ENCODE peak calls at places on chromosomes 1 and 21, in four cellular contexts. C is HepG2, X is SK-N-SH, Z is GM12878. Q is an unnamed sample.

GRCh38 chr1:21822349-21822748 is 10.3 kb downstream of the LDLRAD2 start:
- DNase-seq in C (no peak), X (peak; percentile 66), Z (no peak), Q (peak; percentile 92)

GRCh38 chr1:5667513-5668325 is 324.5 kb downstream of the NPHP4 start:
- DNase-seq in C (no peak), X (peak; percentile 52), Z (no peak), Q (no peak)

GRCh38 chr1:224747578-224747977 is 131.5 kb downstream of the CNIH3 start:
- DNase-seq in C (no peak), X (no peak), Z (no peak), Q (no peak)

GRCh38 chr1:114346480-114347029 is 164.4 kb downstream of the TRIM33 start:
- DNase-seq in C (peak; percentile 80), X (peak; percentile 92), Z (peak; percentile 70), Q (peak; percentile 95)

GRCh38 chr1:43952731-43953350 is 6.1 kb downstream of the IPO13 start:
- DNase-seq in C (no peak), X (no peak), Z (no peak), Q (no peak)

GRCh38 chr1:231702804-231703203 is 76.2 kb downstream of the DISC1 start:
- DNase-seq in C (no peak), X (no peak), Z (no peak), Q (no peak)

GRCh38 chr1:229665912-229666558 is 40.0 kb downstream of the URB2 start:
- DNase-seq in C (no peak), X (no peak), Z (no peak), Q (no peak)

GRCh38 chr1:101797722-101798121 is 199.0 kb downstream of the OLFM3 start:
- DNase-seq in C (no peak), X (no peak), Z (no peak), Q (no peak)

GRCh38 chr1:176903474-176903873 is 261.0 kb downstream of the ASTN1 start:
- DNase-seq in C (no peak), X (no peak), Z (no peak), Q (no peak)

GRCh38 chr1:13813398-13814012 is 113.5 kb downstream of the PRDM2 start:
- DNase-seq in C (no peak), X (peak; percentile 36), Z (no peak), Q (peak; percentile 78)

GRCh38 chr1:204842892-204843291 is 27.8 kb upstream of the NFASC start:
- DNase-seq in C (no peak), X (no peak), Z (no peak), Q (no peak)

GRCh38 chr1:175504875-175505555 is 238.4 kb downstream of the TNR start:
- DNase-seq in C (no peak), X (no peak), Z (no peak), Q (no peak)

GRCh38 chr1:206556047-206556747 is 48.9 kb downstream of the RASSF5 start:
- DNase-seq in C (peak; percentile 68), X (no peak), Z (no peak), Q (no peak)

GRCh38 chr1:38029081-38029681 is 16.6 kb downstream of the UTP11 start:
- DNase-seq in C (no peak), X (peak; percentile 87), Z (no peak), Q (peak; percentile 57)

GRCh38 chr21:45981154-45981606 is 390 bp upstream of the COL6A1 start:
- DNase-seq in C (peak; percentile 47), X (peak; percentile 91), Z (no peak), Q (peak; percentile 75)

GRCh38 chr1:221263831-221264767 is 384.9 kb downstream of the HLX start:
- DNase-seq in C (peak; percentile 52), X (peak; percentile 50), Z (peak; percentile 5), Q (peak; percentile 63)

GRCh38 chr1:17475729-17476128 is 36.3 kb upstream of the RCC2 start:
- DNase-seq in C (no peak), X (peak; percentile 42), Z (no peak), Q (no peak)

GRCh38 chr21:34914239-34914638 is 134.9 kb downstream of the RUNX1 start:
- DNase-seq in C (no peak), X (no peak), Z (no peak), Q (no peak)

GRCh38 chr1:22256213-22256512 is 113.3 kb upstream of the WNT4 start:
- DNase-seq in C (no peak), X (no peak), Z (no peak), Q (no peak)

DNA sequence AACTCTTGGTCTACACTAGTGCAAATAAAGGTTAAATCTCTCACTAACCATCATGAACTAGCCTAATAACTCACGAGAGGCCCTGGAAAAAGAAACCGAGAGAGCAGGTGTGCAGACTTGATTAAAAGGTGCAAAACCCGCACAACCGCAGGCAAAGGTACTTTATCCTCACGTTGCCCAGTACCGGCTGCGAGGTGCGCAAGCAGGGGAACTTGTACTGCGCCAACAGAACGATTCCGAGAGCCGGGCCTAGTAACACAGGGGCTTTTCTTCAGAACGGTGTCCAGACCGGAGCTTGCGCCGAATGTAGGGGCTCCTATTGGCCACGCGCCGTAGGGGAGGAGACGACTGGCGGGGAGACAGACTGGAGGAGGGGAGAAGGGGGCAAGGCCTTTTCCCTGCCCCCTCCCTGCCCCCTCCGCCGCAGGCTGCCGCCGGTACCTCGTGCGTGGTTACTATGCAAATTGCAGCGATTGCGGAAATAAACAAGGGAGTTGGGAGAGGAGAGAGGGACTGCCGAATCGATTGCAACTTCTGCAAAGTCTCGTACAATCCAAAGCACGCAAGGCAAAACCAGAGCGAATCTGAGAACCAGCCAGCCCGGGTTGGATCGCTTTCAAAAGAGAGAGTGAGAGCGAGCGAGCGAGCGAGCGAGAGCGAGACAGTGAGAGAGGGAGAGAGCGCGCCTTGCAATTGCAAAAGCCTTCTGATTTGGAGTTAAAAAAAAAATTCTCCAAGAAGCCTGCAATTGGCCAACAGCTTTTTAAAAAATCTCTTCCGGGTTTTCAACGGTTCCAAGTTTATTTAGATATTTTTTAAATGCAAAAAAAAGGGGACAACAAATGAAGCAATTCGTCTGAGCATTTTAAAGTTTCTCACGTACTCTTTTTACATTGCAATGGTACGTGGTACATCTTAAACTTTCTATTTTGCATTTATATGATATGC is 5.4 kb upstream of the NFIA start:
- DNase-seq in C (peak; percentile 94), X (peak; percentile 88), Z (peak; percentile 24), Q (peak; percentile 88)
- TF ChIP-seq RFX5 in C (peak; percentile 61), X (peak; percentile 69), Z (no peak), Q (no peak)

GRCh38 chr1:63752176-63752575 is 21.6 kb upstream of the ROR1 start:
- DNase-seq in C (no peak), X (no peak), Z (no peak), Q (no peak)

GRCh38 chr1:63742526-63742925 is 31.3 kb upstream of the ROR1 start:
- DNase-seq in C (no peak), X (no peak), Z (no peak), Q (no peak)

GRCh38 chr1:63747445-63747844 is 26.4 kb upstream of the ROR1 start:
- DNase-seq in C (no peak), X (no peak), Z (no peak), Q (no peak)

GRCh38 chr1:63740432-63740831 is 33.4 kb upstream of the ROR1 start:
- DNase-seq in C (no peak), X (no peak), Z (no peak), Q (no peak)

DNA sequence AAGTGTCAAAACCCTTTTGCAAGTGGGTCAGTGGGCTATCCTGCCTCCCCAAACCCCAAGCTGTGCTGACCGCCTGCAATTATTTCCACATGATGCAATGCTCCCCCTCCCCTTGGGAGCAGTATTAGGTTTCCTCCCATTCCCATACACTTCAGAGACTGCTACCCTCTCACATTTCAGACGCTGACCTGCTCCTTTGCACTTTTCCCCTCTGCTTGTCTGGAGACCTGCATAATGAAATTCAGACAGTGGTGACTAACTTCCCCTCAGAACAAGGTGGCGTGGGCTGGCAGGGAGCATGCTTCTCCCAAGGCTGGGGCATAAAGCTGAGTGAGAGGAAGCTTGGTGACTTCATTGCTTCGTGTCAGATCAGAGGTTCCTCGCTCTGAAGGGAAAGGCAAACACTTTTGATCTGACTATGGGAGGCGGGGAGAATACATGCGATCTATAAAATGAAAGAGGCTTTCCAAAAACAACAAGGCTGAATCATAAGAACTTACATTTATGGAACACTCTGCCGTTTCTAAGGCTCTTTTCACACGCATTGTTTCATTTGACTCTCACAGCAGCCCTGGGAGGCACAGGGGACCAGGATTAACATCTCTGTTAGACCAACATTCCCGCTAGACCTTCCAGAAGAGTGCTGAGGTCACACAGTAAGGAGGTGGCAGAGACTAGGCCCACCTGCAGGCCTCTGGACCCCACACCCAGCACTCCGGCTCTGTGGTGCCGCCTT is 27.5 kb upstream of the ROR1 start:
- DNase-seq in C (no peak), X (no peak), Z (no peak), Q (no peak)
- TF ChIP-seq FOXM1 in C (no peak), X (no peak), Z (no peak), Q (no peak)

DNA sequence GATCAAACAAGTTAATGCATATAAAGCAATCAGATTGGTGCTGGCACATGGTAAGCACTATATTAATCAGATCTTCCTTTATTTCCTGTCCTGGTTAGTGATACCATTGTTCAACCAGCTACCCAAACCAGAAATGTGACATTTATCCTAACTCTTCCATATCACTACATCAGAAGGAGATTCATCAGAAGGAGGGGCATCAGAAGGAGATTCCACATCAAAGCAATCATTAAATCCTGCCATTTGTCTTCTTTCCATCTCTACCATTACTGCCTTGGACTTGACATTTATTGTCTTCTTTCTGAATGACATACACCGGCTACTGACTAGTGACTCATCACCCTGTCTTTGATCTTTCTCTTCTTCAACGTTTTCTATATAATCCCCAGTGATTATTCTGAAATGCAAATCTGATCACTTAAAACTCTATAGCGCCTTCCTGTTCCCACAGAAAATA is 75.0 kb downstream of the DNM3 start:
- DNase-seq in C (no peak), X (no peak), Z (no peak), Q (no peak)
- TF ChIP-seq RFX5 in C (no peak), X (no peak), Z (no peak), Q (no peak)

GRCh38 chr1:9302745-9303524 is 10.2 kb downstream of the SPSB1 start:
- DNase-seq in C (no peak), X (no peak), Z (no peak), Q (no peak)
- TF ChIP-seq FOXM1 in C (no peak), X (no peak), Z (no peak), Q (no peak)

GRCh38 chr21:43720539-43721224 is 1.8 kb downstream of the PDXK start:
- DNase-seq in C (no peak), X (no peak), Z (no peak), Q (no peak)

GRCh38 chr21:43717166-43717853 is 1.6 kb upstream of the PDXK start:
- DNase-seq in C (no peak), X (no peak), Z (no peak), Q (no peak)

GRCh38 chr21:43717967-43718871 is 710 bp upstream of the PDXK start:
- DNase-seq in C (no peak), X (peak; percentile 73), Z (no peak), Q (no peak)

GRCh38 chr21:43719748-43720538 is 1.0 kb downstream of the PDXK start:
- DNase-seq in C (no peak), X (no peak), Z (no peak), Q (no peak)

DNA sequence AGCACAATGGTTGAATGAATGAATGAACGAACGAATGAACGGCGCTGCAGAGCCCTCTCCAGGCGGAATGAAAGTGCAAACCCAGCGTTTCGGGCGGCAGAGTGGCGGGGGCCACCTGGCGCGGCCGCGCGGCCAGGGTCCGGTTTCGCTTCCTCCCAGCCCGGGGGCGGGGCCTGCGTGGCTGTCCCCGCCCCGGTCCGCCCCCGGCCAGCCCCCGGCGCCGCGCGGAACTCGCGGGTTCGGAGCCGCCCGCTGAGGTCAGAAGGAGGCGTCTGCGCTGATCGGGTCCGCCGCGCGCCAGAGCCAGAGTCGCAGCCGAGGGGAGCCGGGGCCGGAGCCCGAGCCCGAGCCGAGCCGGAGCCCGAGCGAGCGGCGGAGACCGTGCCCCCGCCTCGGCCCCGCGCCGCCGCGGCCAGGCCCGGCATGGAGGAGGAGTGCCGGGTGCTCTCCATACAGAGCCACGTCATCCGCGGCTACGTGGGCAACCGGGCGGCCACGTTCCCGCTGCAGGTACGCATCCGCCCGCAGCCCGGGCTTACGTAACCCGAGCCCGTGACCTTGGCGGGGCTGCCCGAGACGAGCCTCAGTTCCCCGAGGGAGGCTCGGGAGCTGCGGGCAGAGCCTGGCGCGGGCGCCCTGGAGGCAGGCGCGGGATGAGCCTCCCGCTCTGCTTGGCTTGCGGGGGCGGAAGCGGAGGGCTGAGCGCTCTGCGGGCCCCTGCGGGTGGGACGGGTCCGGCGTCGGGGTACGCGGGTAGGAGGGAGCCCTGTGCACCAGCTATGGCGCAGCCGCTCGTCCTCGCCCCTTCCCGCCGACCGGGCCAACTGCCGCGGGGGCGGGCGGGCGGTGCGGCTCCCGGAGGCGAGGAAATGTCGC is at the start of gene PDXK:
- DNase-seq in C (peak; percentile 67), X (peak; percentile 97), Z (peak; percentile 35), Q (peak; percentile 98)
- TF ChIP-seq RFX5 in C (no peak), X (no peak), Z (no peak), Q (no peak)